ENCODE peak calls at places on chromosome 13, in nine cellular contexts. W, T, F, E, Z, Y, V, I and P are unnamed samples. For H3K4me1, the result is how much of the 10 kb centered on the place peaks cover.

GRCh38 chr13:27208514-27208913 is 36.9 kb upstream of the USP12 start:
- DNase-seq in W (no peak), T (no peak), F (no peak), E (no peak), Z (no peak), Y (no peak), V (no peak), I (no peak), P (no peak)

GRCh38 chr13:71525004-71525403 is 342.0 kb downstream of the DACH1 start:
- DNase-seq in W (no peak), T (no peak), F (no peak), E (no peak), Z (no peak), Y (no peak), V (no peak), I (no peak), P (no peak)

GRCh38 chr13:45333973-45334922 is 6.7 kb downstream of the TPT1 start:
- DNase-seq in W (peak), T (no peak), F (no peak), E (peak), Z (no peak), Y (no peak), V (no peak), I (no peak), P (peak)

GRCh38 chr13:65535360-65535759 is 1694.8 kb downstream of the PCDH9 start:
- DNase-seq in W (no peak), T (no peak), F (no peak), E (no peak), Z (no peak), Y (no peak), V (no peak), I (no peak), P (no peak)

GRCh38 chr13:55361141-55361540 is 1779.6 kb upstream of the PRR20A start:
- DNase-seq in W (no peak), T (no peak), F (no peak), E (no peak), Z (no peak), Y (no peak), V (peak), I (no peak), P (no peak)

GRCh38 chr13:40148103-40148502 is 492.6 kb downstream of the COG6 start:
- DNase-seq in W (no peak), T (no peak), F (no peak), E (no peak), Z (no peak), Y (no peak), V (no peak), I (no peak), P (no peak)

GRCh38 chr13:44437356-44438233 is 64.0 kb downstream of the SERP2 start:
- DNase-seq in W (peak), T (no peak), F (no peak), E (peak), Z (peak), Y (no peak), V (peak), I (no peak), P (peak)

GRCh38 chr13:100130092-100130491 is 41.2 kb downstream of the PCCA start:
- DNase-seq in W (peak), T (no peak), F (no peak), E (peak), Z (peak), Y (no peak), V (no peak), I (no peak), P (no peak)

GRCh38 chr13:77492982-77493381 is 42.5 kb upstream of the SCEL start:
- DNase-seq in W (no peak), T (no peak), F (peak), E (peak), Z (peak), Y (no peak), V (peak), I (no peak), P (no peak)

GRCh38 chr13:43124495-43124894 is 101.1 kb downstream of the DNAJC15 start:
- DNase-seq in W (no peak), T (no peak), F (no peak), E (no peak), Z (no peak), Y (no peak), V (no peak), I (no peak), P (no peak)

GRCh38 chr13:30268673-30269072 is 38.7 kb downstream of the KATNAL1 start:
- DNase-seq in W (no peak), T (no peak), F (no peak), E (no peak), Z (no peak), Y (no peak), V (no peak), I (no peak), P (no peak)

GRCh38 chr13:114146629-114147028 is 14.2 kb upstream of the RASA3 start:
- DNase-seq in W (peak), T (no peak), F (no peak), E (no peak), Z (peak), Y (no peak), V (peak), I (no peak), P (no peak)

GRCh38 chr13:114099918-114100445 is 32.4 kb downstream of the RASA3 start:
- DNase-seq in W (peak), T (peak), F (peak), E (no peak), Z (peak), Y (no peak), V (peak), I (no peak), P (peak)

GRCh38 chr13:85261757-85262346 is 537.4 kb downstream of the SLITRK6 start:
- DNase-seq in W (no peak), T (no peak), F (no peak), E (peak), Z (no peak), Y (no peak), V (peak), I (no peak), P (no peak)

GRCh38 chr13:32038353-32038752 is 6.8 kb downstream of the FRY start:
- DNase-seq in W (no peak), T (no peak), F (no peak), E (no peak), Z (no peak), Y (no peak), V (no peak), I (no peak), P (no peak)
- H3K27ac ChIP-seq in W (no peak), T (no peak), F (no peak), E (no peak), Z (no peak), Y (no peak), V (no peak), I (no peak), P (no peak)

GRCh38 chr13:112132142-112132541 is 65.2 kb downstream of the SOX1 start:
- DNase-seq in W (no peak), T (peak), F (no peak), E (no peak), Z (no peak), Y (no peak), V (no peak), I (no peak), P (no peak)
- H3K4me1 ChIP-seq in W (under half), T (under half), F (under half), E (under half), Z (under half), Y (under half), V (under half), I (under half), P (under half)

GRCh38 chr13:111219306-111219705 is 101.1 kb upstream of the TEX29 start:
- DNase-seq in W (peak), T (no peak), F (no peak), E (no peak), Z (no peak), Y (no peak), V (no peak), I (no peak), P (no peak)
- H3K27ac ChIP-seq in W (no peak), T (peak), F (no peak), E (no peak), Z (no peak), Y (no peak), V (no peak), I (peak), P (no peak)

DNA sequence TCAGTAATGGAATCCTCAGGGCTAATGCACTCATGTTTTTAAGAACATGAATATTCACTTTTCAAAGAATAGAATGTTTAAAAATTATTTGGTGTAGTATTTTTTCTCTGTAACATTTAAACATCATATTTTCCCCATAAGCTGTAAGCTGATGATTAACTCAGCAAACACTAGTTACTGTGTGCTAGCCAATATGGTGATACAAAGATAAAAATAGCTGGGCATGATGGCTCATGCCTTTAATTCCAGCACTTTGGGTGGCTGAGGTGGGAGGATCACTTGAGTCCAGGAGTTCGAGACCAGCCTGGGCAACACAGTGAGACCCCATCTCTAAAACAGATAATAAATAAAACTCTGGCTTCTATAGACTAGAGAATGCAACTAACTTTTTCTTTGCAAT is 13.2 kb downstream of the RNF17 start:
- DNase-seq in W (no peak), T (no peak), F (no peak), E (no peak), Z (no peak), Y (no peak), V (no peak), I (no peak), P (no peak)
- H3K4me1 ChIP-seq in W (under half), T (under half), F (under half), E (under half), Z (under half), Y (under half), V (under half), I (under half), P (under half)

GRCh38 chr13:51396352-51396751 is 56.5 kb downstream of the INTS6 start:
- DNase-seq in W (no peak), T (no peak), F (no peak), E (no peak), Z (no peak), Y (no peak), V (no peak), I (no peak), P (no peak)

GRCh38 chr13:51397262-51397933 is 55.4 kb downstream of the INTS6 start:
- DNase-seq in W (peak), T (no peak), F (no peak), E (no peak), Z (peak), Y (no peak), V (no peak), I (no peak), P (no peak)

DNA sequence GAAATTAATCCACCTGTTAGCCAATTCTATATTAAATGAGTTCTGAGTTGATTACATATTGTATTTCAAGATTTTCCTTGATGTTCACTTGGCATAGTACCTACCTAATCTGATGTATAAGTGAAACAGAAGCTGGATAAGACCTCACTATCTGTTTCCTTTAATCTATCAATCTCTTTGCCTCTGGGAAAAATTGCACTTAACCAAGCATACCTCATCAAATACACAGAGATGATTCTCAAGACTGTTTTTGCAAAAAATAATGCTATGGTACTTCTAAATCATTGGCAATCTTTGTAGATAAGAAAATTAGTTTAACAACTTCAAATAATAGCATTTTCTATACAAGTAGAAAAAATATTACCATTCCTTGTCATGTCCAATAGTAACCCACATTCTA is 55.2 kb downstream of the SERPINE3 start:
- DNase-seq in W (no peak), T (no peak), F (no peak), E (no peak), Z (no peak), Y (no peak), V (no peak), I (no peak), P (no peak)
- H3K27ac ChIP-seq in W (no peak), T (no peak), F (no peak), E (no peak), Z (no peak), Y (no peak), V (no peak), I (no peak), P (no peak)

GRCh38 chr13:31372454-31372853 is 172.7 kb downstream of the B3GLCT start:
- DNase-seq in W (no peak), T (no peak), F (no peak), E (no peak), Z (peak), Y (no peak), V (no peak), I (no peak), P (no peak)

GRCh38 chr13:31380728-31381127 is 181.0 kb downstream of the B3GLCT start:
- DNase-seq in W (no peak), T (no peak), F (no peak), E (peak), Z (no peak), Y (no peak), V (peak), I (no peak), P (no peak)

GRCh38 chr13:31374682-31375081 is 174.9 kb downstream of the B3GLCT start:
- DNase-seq in W (no peak), T (no peak), F (no peak), E (no peak), Z (no peak), Y (no peak), V (no peak), I (no peak), P (no peak)

GRCh38 chr13:31377946-31378345 is 178.2 kb downstream of the B3GLCT start:
- DNase-seq in W (no peak), T (no peak), F (no peak), E (no peak), Z (no peak), Y (no peak), V (no peak), I (no peak), P (no peak)
- H3K4me1 ChIP-seq in W (under half), T (under half), F (under half), E (under half), Z (under half), Y (under half), V (under half), I (under half), P (under half)

DNA sequence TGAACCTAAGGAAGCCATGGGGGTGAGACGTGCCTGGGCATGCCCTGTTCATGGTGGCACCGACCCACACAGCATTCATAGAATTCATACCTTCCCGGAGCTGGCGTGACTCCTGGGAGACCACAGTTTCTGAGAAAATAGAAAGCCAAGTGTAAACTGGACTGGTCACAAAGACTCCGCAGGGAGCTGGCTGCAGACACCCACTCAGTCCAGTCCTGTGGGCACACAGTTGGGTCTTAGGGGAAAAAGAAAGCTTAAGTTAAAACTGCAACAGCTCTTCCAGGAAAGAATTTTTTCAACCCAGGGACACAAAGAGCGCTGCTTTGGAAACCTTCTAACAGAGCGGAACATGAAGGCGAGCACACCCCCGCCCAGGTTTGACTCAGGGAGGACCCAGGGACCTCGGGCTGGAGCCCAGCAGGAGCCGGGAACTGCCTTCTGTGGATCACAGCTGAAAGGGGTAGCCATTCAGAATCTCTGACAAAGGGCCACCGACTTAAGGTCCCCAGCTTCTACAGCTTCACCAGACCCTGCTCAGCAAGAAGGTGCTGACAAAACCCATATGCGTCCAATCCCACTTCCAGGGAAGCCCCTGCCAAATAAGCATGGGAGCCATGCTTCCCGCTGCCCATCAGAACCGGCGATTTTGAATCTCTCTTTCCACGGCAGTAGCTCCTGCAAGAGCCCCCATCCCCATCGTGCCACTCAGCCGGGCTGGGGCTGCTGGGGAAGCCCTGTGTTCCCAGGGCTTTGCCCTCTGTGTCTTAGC is 183.7 kb downstream of the COL4A1 start:
- DNase-seq in W (peak), T (no peak), F (no peak), E (no peak), Z (no peak), Y (peak), V (no peak), I (no peak), P (no peak)
- H3K27ac ChIP-seq in W (peak), T (peak), F (peak), E (no peak), Z (no peak), Y (no peak), V (no peak), I (no peak), P (no peak)

GRCh38 chr13:73961181-73961580 is 173.0 kb downstream of the KLF12 start:
- DNase-seq in W (no peak), T (no peak), F (no peak), E (peak), Z (no peak), Y (no peak), V (no peak), I (no peak), P (no peak)

GRCh38 chr13:73958657-73959397 is 175.4 kb downstream of the KLF12 start:
- DNase-seq in W (no peak), T (no peak), F (peak), E (no peak), Z (no peak), Y (no peak), V (no peak), I (no peak), P (no peak)

GRCh38 chr13:73957889-73958288 is 176.3 kb downstream of the KLF12 start:
- DNase-seq in W (no peak), T (no peak), F (no peak), E (no peak), Z (no peak), Y (no peak), V (no peak), I (no peak), P (no peak)

GRCh38 chr13:73962284-73962683 is 171.9 kb downstream of the KLF12 start:
- DNase-seq in W (no peak), T (no peak), F (no peak), E (no peak), Z (no peak), Y (no peak), V (no peak), I (no peak), P (no peak)

DNA sequence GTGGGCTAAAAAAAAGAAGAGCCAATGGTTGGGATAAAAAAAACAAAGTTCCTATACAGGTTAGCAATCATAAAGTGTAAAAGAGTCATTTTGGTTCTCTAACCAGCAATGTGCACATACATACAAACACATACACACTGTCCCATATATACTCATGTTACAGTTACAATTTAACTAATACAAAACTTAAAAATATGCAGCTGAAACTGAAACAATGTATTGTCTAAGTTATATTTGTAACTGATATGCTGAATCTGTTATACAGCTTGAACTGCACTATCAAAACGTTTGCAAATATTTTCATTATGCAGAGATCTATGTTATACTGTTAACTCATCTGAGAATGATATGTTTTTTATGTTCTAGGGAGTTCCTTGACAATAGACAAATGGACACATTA is 173.7 kb downstream of the KLF12 start:
- DNase-seq in W (no peak), T (no peak), F (no peak), E (no peak), Z (no peak), Y (no peak), V (no peak), I (no peak), P (no peak)
- H3K4me1 ChIP-seq in W (under half), T (under half), F (under half), E (under half), Z (under half), Y (under half), V (under half), I (under half), P (under half)

GRCh38 chr13:36363464-36363863 is 17.3 kb upstream of the SPART start:
- DNase-seq in W (no peak), T (no peak), F (no peak), E (no peak), Z (no peak), Y (no peak), V (no peak), I (no peak), P (no peak)
- H3K27ac ChIP-seq in W (no peak), T (no peak), F (no peak), E (no peak), Z (no peak), Y (no peak), V (no peak), I (no peak), P (no peak)